ENCODE peak calls at places on chromosomes 3 and 15, in four cellular contexts. P is astrocyte of the spinal cord, Z is HFFc6, M is left colon. E is an unnamed sample.

GRCh38 chr15:63287109-63287508 is 9.7 kb downstream of the APH1B start:
- DNase-seq in Z (no peak), M (no peak), P (no peak), E (no peak)

GRCh38 chr3:123285931-123286307 is 84.2 kb downstream of the SEC22A start:
- DNase-seq in M (no peak), Z (no peak), P (no peak), E (no peak)

GRCh38 chr3:194577985-194578905 is 55.0 kb downstream of the TMEM44 start:
- DNase-seq in Z (peak), P (peak), M (no peak), E (no peak)

GRCh38 chr3:57942872-57943283 is 65.3 kb upstream of the FLNB start:
- DNase-seq in Z (peak), P (no peak), M (peak), E (no peak)

GRCh38 chr3:127822166-127822835 is at the start of gene MGLL:
- DNase-seq in Z (peak), M (peak), P (peak), E (no peak)

GRCh38 chr3:13877911-13878710 is 1.8 kb downstream of the WNT7A start:
- DNase-seq in M (no peak), P (no peak), Z (no peak), E (no peak)

GRCh38 chr3:179526989-179527391 is 35.7 kb upstream of the ACTL6A start:
- DNase-seq in Z (peak), M (peak), P (peak), E (no peak)

GRCh38 chr15:47718474-47719440 is 1.5 kb downstream of the SEMA6D start:
- DNase-seq in Z (no peak), M (no peak), P (peak), E (no peak)

GRCh38 chr3:13872451-13872850 is 7.4 kb downstream of the WNT7A start:
- DNase-seq in Z (no peak), M (no peak), P (no peak), E (no peak)

GRCh38 chr3:89300519-89300918 is 193.1 kb downstream of the EPHA3 start:
- DNase-seq in Z (no peak), M (no peak), P (peak), E (no peak)

GRCh38 chr15:56871180-56871579 is 47.3 kb upstream of the TCF12 start:
- DNase-seq in P (peak), M (no peak), Z (peak), E (no peak)

GRCh38 chr3:83514130-83514914 is 1444.5 kb upstream of the CADM2 start:
- DNase-seq in M (no peak), P (peak), Z (no peak), E (no peak)

GRCh38 chr3:86890997-86891396 is 100.0 kb downstream of the VGLL3 start:
- DNase-seq in M (no peak), P (peak), Z (no peak), E (no peak)

GRCh38 chr3:49841806-49842205 is 14.6 kb downstream of the TRAIP start:
- DNase-seq in M (no peak), P (no peak), Z (no peak), E (no peak)

E was measured in effector CD8-positive, alpha-beta T cell.